ENCODE peak calls at places on chromosomes 2 and 18, in six cellular contexts. G is HepG2, C is HCT116, M is GM12878, Z is K562, K is H1. J is an unnamed sample.

GRCh38 chr2:65370387-65371093 is 61.9 kb downstream of the SPRED2 start:
- DNase-seq in Z (no peak), G (peak; percentile 93), M (peak; percentile 30), C (no peak), K (no peak), J (no peak)

GRCh38 chr2:160720098-160720497 is 226.5 kb upstream of the RBMS1 start:
- DNase-seq in M (no peak), K (no peak), G (no peak), Z (no peak), C (no peak), J (no peak)

GRCh38 chr2:25301453-25302352 is 40.0 kb downstream of the DNMT3A start:
- DNase-seq in G (no peak), K (no peak), C (peak; percentile 6), M (peak; percentile 95), Z (no peak), J (no peak)

GRCh38 chr2:69667805-69668382 is 24.4 kb upstream of the AAK1 start:
- DNase-seq in K (no peak), C (no peak), M (no peak), Z (no peak), G (no peak), J (no peak)

GRCh38 chr2:85577386-85578242 is at the start of gene VAMP8:
- DNase-seq in C (peak; percentile 53), M (no peak), Z (peak; percentile 87), G (peak; percentile 44), K (peak; percentile 53), J (no peak)

GRCh38 chr2:213627054-213627710 is 342.9 kb downstream of the SPAG16 start:
- DNase-seq in G (no peak), C (no peak), M (peak; percentile 46), K (no peak), Z (no peak), J (no peak)

GRCh38 chr2:33131820-33132219 is 185.1 kb downstream of the LTBP1 start:
- DNase-seq in C (no peak), Z (no peak), M (no peak), K (no peak), G (no peak), J (no peak)

GRCh38 chr2:37982147-37982582 is 57.1 kb downstream of the RMDN2 start:
- DNase-seq in Z (peak; percentile 36), K (no peak), C (peak; percentile 44), M (peak; percentile 30), G (peak; percentile 60), J (peak; percentile 62)

GRCh38 chr2:174839672-174840071 is 75.4 kb upstream of the CHRNA1 start:
- DNase-seq in M (no peak), C (no peak), G (no peak), K (no peak), Z (no peak), J (no peak)

GRCh38 chr18:37381554-37381953 is 184.0 kb downstream of the CELF4 start:
- DNase-seq in G (no peak), C (no peak), K (no peak), M (no peak), Z (no peak), J (no peak)

GRCh38 chr2:241354668-241355658 is 1.1 kb upstream of the FARP2 start:
- DNase-seq in K (peak; percentile 70), Z (peak; percentile 58), M (no peak), G (peak; percentile 76), C (peak; percentile 81), J (peak; percentile 76)

GRCh38 chr2:230661072-230661957 is 51.3 kb upstream of the CAB39 start:
- DNase-seq in K (no peak), Z (no peak), M (peak; percentile 92), G (no peak), C (no peak), J (no peak)

GRCh38 chr2:230658577-230658876 is 54.1 kb upstream of the CAB39 start:
- DNase-seq in Z (no peak), G (no peak), K (no peak), M (no peak), C (no peak), J (no peak)

GRCh38 chr2:230657906-230658305 is 54.7 kb upstream of the CAB39 start:
- DNase-seq in Z (no peak), K (no peak), C (no peak), G (no peak), M (no peak), J (no peak)

GRCh38 chr2:230658877-230659652 is 53.6 kb upstream of the CAB39 start:
- DNase-seq in C (no peak), G (no peak), Z (peak; percentile 71), M (peak; percentile 91), K (no peak), J (no peak)

DNA sequence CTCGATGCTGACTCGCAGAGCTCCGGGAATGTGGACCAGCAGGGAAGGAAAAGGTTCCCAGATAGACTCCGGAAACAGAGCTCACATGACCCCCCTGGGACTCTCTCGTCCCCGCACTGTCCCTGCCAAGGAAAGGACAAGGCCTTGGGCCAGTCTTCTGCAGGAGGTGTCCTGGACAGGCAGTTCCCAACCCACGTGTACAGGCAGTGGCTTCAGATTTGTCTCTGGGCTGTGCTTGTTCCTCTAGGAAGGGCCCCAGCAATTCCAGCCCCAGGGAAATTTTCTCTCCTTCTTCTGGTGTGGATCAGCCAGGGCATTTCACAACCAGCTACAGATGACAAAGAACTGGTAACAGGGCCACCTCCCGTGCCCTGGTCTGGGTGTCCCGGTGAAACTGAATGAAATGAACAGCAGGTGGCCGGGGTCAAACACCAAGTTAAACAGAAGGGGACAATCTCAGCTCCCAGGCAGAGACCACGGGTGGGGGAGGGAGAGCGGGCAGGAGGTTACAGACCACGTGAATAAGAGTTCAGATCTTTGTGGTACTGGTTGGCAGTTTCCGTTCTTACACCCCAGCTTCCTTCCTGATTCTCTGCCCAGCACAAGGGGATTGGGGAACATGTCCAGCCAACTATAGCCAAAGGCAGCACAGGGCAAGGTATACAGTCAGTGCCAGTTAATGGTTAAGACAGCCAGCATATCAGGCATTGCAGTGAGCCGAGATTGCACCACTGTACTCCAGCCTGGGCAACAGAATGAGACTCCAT is 52.2 kb upstream of the CAB39 start:
- DNase-seq in G (peak; percentile 47), M (peak; percentile 79), Z (peak; percentile 39), K (no peak), C (no peak), J (no peak)
- H3K9ac ChIP-seq in G (no peak overlapping the region), M (peak overlapping the region; percentile 71), Z (peak overlapping the region; percentile 95), K (no peak overlapping the region), C (no peak overlapping the region), J (peak overlapping the region; percentile 16)

GRCh38 chr2:136612079-136612478 is 153.3 kb upstream of the THSD7B start:
- DNase-seq in G (no peak), M (no peak), Z (no peak), C (no peak), K (no peak), J (no peak)

GRCh38 chr2:136611451-136611850 is 153.9 kb upstream of the THSD7B start:
- DNase-seq in K (no peak), C (no peak), M (no peak), Z (no peak), G (no peak), J (no peak)
- TF ChIP-seq ZNF274 in K (no peak), C (no peak), M (no peak), Z (no peak), G (no peak), J (no peak)

GRCh38 chr18:78521744-78522143 is 457.9 kb upstream of the SALL3 start:
- DNase-seq in Z (no peak), K (no peak), M (no peak), G (no peak), C (no peak), J (no peak)

GRCh38 chr18:78525364-78526111 is 454.1 kb upstream of the SALL3 start:
- DNase-seq in C (no peak), M (no peak), G (no peak), Z (no peak), K (no peak), J (no peak)

GRCh38 chr18:78526275-78526674 is 453.3 kb upstream of the SALL3 start:
- DNase-seq in G (no peak), C (no peak), K (no peak), M (no peak), Z (no peak), J (no peak)

GRCh38 chr18:78522507-78522906 is 457.1 kb upstream of the SALL3 start:
- DNase-seq in K (no peak), M (no peak), G (no peak), C (no peak), Z (no peak), J (no peak)

DNA sequence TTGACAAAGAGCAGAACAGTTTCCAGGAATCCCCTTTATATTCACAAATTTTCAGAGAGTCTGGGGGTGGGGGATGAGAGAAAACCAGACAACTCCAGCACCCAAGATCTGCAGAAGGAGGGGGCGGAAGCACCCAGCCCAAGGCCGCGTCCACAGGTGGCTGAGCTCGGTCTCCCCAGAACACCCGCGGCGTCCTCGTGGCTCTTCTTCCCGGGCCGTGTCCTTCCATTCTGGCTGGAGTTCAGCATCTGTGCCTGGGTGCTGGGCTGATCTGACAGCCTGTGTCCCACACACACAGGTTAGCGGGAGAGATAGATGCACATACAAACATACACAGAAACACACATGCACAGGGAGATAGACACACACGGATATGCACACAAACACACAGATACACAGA is 455.8 kb upstream of the SALL3 start:
- DNase-seq in Z (no peak), C (no peak), K (no peak), G (no peak), M (no peak), J (no peak)
- H3K9me3 ChIP-seq in Z (no peaks in the 10 kb centered on the region), C (peaks cover 7% of the 10 kb centered on the region), K (peaks cover 6% of the 10 kb centered on the region), G (no peaks in the 10 kb centered on the region), M (no peaks in the 10 kb centered on the region), J (no peaks in the 10 kb centered on the region)

DNA sequence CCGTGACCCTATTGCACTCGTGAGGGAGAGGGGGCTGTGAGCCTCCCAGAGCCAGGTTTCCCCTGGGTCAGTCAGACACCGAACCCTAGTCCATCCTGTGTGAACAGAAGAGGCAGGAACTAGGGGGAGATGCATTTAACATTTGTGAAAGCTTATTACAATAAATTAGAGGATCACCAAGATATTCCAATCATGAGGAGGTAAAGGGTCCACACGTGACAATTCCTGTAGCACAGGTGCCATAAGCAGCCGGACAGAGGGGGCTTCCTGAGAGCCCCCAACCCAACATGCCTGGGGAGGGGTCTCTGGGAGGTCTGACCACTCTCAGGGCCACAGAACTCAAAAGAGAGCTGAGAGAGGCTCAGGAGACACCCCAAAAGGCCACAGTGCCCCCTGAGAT is 93.3 kb downstream of the KCNF1 start:
- DNase-seq in C (no peak), K (no peak), M (no peak), Z (no peak), G (no peak), J (no peak)
- H3K9ac ChIP-seq in C (no peak overlapping the region), K (no peak overlapping the region), M (no peak overlapping the region), Z (no peak overlapping the region), G (no peak overlapping the region), J (no peak overlapping the region)

GRCh38 chr2:205755923-205756322 is 73.6 kb downstream of the NRP2 start:
- DNase-seq in C (no peak), M (no peak), G (no peak), Z (no peak), K (no peak), J (no peak)
- TF ChIP-seq ZNF274 in C (no peak), M (no peak), G (no peak), Z (no peak), K (no peak), J (no peak)